ENCODE peak calls at places on chromosomes 2 and 18, in seven cellular contexts. L, V, U, Y, G, K and T are unnamed samples.

GRCh38 chr18:12165038-12165768 is 71.6 kb downstream of the ANKRD62 start:
- DNase-seq in Y (no peak), U (no peak), L (no peak), K (no peak), V (no peak), G (no peak), T (no peak)

GRCh38 chr18:58599106-58599505 is 29.8 kb downstream of the ALPK2 start:
- DNase-seq in G (no peak), Y (peak; percentile 79), V (no peak), U (no peak), L (no peak), K (no peak), T (no peak)

GRCh38 chr2:38180754-38181153 is 104.8 kb upstream of the CYP1B1 start:
- DNase-seq in Y (no peak), K (no peak), L (no peak), V (no peak), G (no peak), U (no peak), T (no peak)

GRCh38 chr2:63738019-63738418 is 103.7 kb upstream of the UGP2 start:
- DNase-seq in K (no peak), L (no peak), Y (no peak), U (no peak), V (no peak), G (no peak), T (no peak)

GRCh38 chr2:232113821-232114220 is 152.3 kb downstream of the DIS3L2 start:
- DNase-seq in K (no peak), U (no peak), G (peak; percentile 9), Y (no peak), L (peak; percentile 47), V (no peak), T (no peak)

GRCh38 chr2:28004086-28004485 is 113.6 kb downstream of the BABAM2 start:
- DNase-seq in G (peak; percentile 40), V (no peak), U (no peak), K (no peak), Y (no peak), L (no peak), T (no peak)

GRCh38 chr2:67879586-67880290 is 183.1 kb downstream of the C1D start:
- DNase-seq in Y (no peak), L (no peak), U (no peak), G (peak; percentile 64), K (no peak), V (no peak), T (no peak)

GRCh38 chr2:156907806-156908205 is 349.7 kb upstream of the GALNT5 start:
- DNase-seq in K (no peak), G (peak; percentile 26), U (no peak), Y (no peak), L (no peak), V (no peak), T (peak; percentile 67)

GRCh38 chr2:161954103-161954502 is 119.9 kb downstream of the DPP4 start:
- DNase-seq in V (no peak), L (no peak), Y (no peak), K (no peak), U (no peak), G (peak; percentile 7), T (peak; percentile 4)

GRCh38 chr2:29033172-29033571 is 41.2 kb downstream of the PCARE start:
- DNase-seq in V (no peak), K (no peak), G (peak; percentile 50), U (no peak), L (no peak), Y (peak; percentile 94), T (no peak)

GRCh38 chr2:193074933-193075332 is 880.2 kb upstream of the TMEFF2 start:
- DNase-seq in Y (no peak), U (no peak), L (no peak), K (no peak), V (no peak), G (no peak), T (no peak)

GRCh38 chr2:161415467-161416293 is 417 bp upstream of the TBR1 start:
- DNase-seq in G (peak; percentile 14), V (no peak), L (no peak), Y (peak; percentile 29), U (no peak), K (no peak), T (no peak)

GRCh38 chr2:149466635-149467034 is 120.9 kb downstream of the MMADHC start:
- DNase-seq in L (no peak), Y (peak; percentile 93), K (no peak), G (no peak), U (no peak), V (no peak), T (no peak)

GRCh38 chr2:66929632-66930385 is 467.3 kb upstream of the ETAA1 start:
- DNase-seq in Y (no peak), G (no peak), V (no peak), L (no peak), U (no peak), K (no peak), T (peak; percentile 76)

GRCh38 chr2:106062627-106063026 is 131.5 kb downstream of the UXS1 start:
- DNase-seq in Y (no peak), L (no peak), V (no peak), K (no peak), U (no peak), G (no peak), T (no peak)

GRCh38 chr2:120937736-120938131 is 202.1 kb downstream of the GLI2 start:
- DNase-seq in Y (no peak), G (no peak), K (no peak), V (no peak), U (no peak), L (no peak), T (no peak)

GRCh38 chr18:26181343-26181826 is 44.9 kb upstream of the TAF4B start:
- DNase-seq in K (no peak), U (no peak), G (no peak), L (no peak), V (no peak), Y (no peak), T (no peak)

GRCh38 chr2:101517753-101518152 is 42.8 kb upstream of the RFX8 start:
- DNase-seq in U (no peak), G (peak; percentile 57), Y (no peak), K (no peak), L (no peak), V (no peak), T (no peak)

GRCh38 chr18:63407734-63408133 is 14.5 kb downstream of the VPS4B start:
- DNase-seq in K (no peak), Y (no peak), U (no peak), V (no peak), L (no peak), G (no peak), T (no peak)

GRCh38 chr2:95061601-95062183 is 36.2 kb downstream of the MAL start:
- DNase-seq in K (no peak), L (no peak), V (no peak), Y (no peak), G (no peak), U (no peak), T (no peak)

GRCh38 chr2:227370791-227371312 is 8.3 kb downstream of the TM4SF20 start:
- DNase-seq in V (no peak), L (no peak), K (no peak), Y (no peak), G (peak; percentile 34), U (no peak), T (no peak)

GRCh38 chr18:9926977-9927376 is 13.2 kb downstream of the VAPA start:
- DNase-seq in U (no peak), G (no peak), V (no peak), K (no peak), Y (no peak), L (no peak), T (no peak)

GRCh38 chr2:109604597-109604996 is 9.2 kb downstream of the SEPTIN10 start:
- DNase-seq in U (no peak), G (peak; percentile 46), V (no peak), L (no peak), K (no peak), Y (peak; percentile 49), T (no peak)

GRCh38 chr2:67876176-67876575 is 186.6 kb downstream of the C1D start:
- DNase-seq in L (no peak), G (no peak), K (no peak), Y (no peak), U (no peak), V (no peak), T (no peak)

GRCh38 chr18:11005528-11005927 is 143.8 kb downstream of the PIEZO2 start:
- DNase-seq in Y (peak; percentile 71), G (peak; percentile 97), U (no peak), V (no peak), L (no peak), K (peak; percentile 13), T (peak; percentile 95)

GRCh38 chr2:16067444-16068232 is 127.3 kb downstream of the MYCN start:
- DNase-seq in Y (no peak), U (no peak), K (no peak), V (no peak), G (no peak), L (no peak), T (no peak)